ENCODE peak calls at places on chromosomes 2 and 18, in five cellular contexts. X, O, L, M and J are unnamed samples.

GRCh38 chr2:140178224-140178623 is 1398.0 kb upstream of the NXPH2 start:
- DNase-seq in X (no peak), O (no peak), L (no peak), M (no peak), J (no peak)

GRCh38 chr2:238097988-238098853 is 1.9 kb upstream of the ESPNL start:
- DNase-seq in X (no peak), O (peak), L (no peak), M (peak), J (peak)

GRCh38 chr18:31583185-31583854 is 8.4 kb upstream of the TTR start:
- DNase-seq in X (peak), O (no peak), L (no peak), M (no peak), J (no peak)

GRCh38 chr18:74198453-74198852 is 50.1 kb downstream of the TIMM21 start:
- DNase-seq in X (no peak), O (no peak), L (no peak), M (no peak), J (no peak)

GRCh38 chr2:10132043-10132575 is 9.6 kb downstream of the RRM2 start:
- DNase-seq in X (no peak), O (no peak), L (no peak), M (no peak), J (no peak)

GRCh38 chr2:141015339-141016047 is 1115.3 kb downstream of the LRP1B start:
- DNase-seq in X (no peak), O (no peak), L (no peak), M (no peak), J (no peak)

GRCh38 chr2:168697668-168698121 is 104.7 kb upstream of the NOSTRIN start:
- DNase-seq in X (no peak), O (no peak), L (no peak), M (no peak), J (no peak)

GRCh38 chr2:26640331-26640745 is 828 bp downstream of the CIB4 start:
- DNase-seq in X (peak), O (no peak), L (no peak), M (no peak), J (no peak)

GRCh38 chr18:49447810-49448745 is 12.4 kb downstream of the DYM start:
- DNase-seq in X (peak), O (no peak), L (no peak), M (peak), J (peak)

GRCh38 chr2:97712693-97713295 is 582 bp upstream of the ZAP70 start:
- DNase-seq in X (no peak), O (no peak), L (no peak), M (no peak), J (no peak)

GRCh38 chr2:74498500-74499268 is 719 bp downstream of the LBX2 start:
- DNase-seq in X (no peak), O (peak), L (no peak), M (no peak), J (no peak)

GRCh38 chr2:238507836-238508235 is 81.1 kb downstream of the ASB1 start:
- DNase-seq in X (no peak), O (no peak), L (no peak), M (no peak), J (no peak)

GRCh38 chr2:8606649-8607550 is 75.0 kb upstream of the ID2 start:
- DNase-seq in X (no peak), O (no peak), L (no peak), M (no peak), J (no peak)

GRCh38 chr2:152335851-152336102 is 803 bp downstream of the FMNL2 start:
- DNase-seq in X (no peak), O (no peak), L (no peak), M (no peak), J (no peak)

GRCh38 chr2:27261241-27261925 is 1.5 kb downstream of the SLC30A3 start:
- DNase-seq in X (no peak), O (no peak), L (no peak), M (no peak), J (no peak)

GRCh38 chr2:50126077-50126476 is 905.9 kb downstream of the NRXN1 start:
- DNase-seq in X (no peak), O (no peak), L (no peak), M (no peak), J (no peak)

GRCh38 chr2:138059967-138060635 is 95.8 kb downstream of the HNMT start:
- DNase-seq in X (peak), O (no peak), L (no peak), M (peak), J (peak)

GRCh38 chr2:42361728-42362298 is 796 bp upstream of the COX7A2L start:
- DNase-seq in X (no peak), O (no peak), L (no peak), M (no peak), J (no peak)

GRCh38 chr18:3397031-3397750 is 52.8 kb upstream of the TGIF1 start:
- DNase-seq in X (no peak), O (no peak), L (no peak), M (no peak), J (no peak)

GRCh38 chr18:65221115-65221514 is 529.7 kb upstream of the CDH7 start:
- DNase-seq in X (no peak), O (no peak), L (no peak), M (no peak), J (no peak)

GRCh38 chr2:127208313-127208712 is 11.8 kb downstream of the CYP27C1 start:
- DNase-seq in X (no peak), O (peak), L (no peak), M (no peak), J (no peak)

GRCh38 chr2:183543731-183544130 is 419.5 kb downstream of the NUP35 start:
- DNase-seq in X (no peak), O (no peak), L (peak), M (no peak), J (no peak)

GRCh38 chr2:159156834-159157233 is 129.7 kb downstream of the WDSUB1 start:
- DNase-seq in X (peak), O (no peak), L (no peak), M (no peak), J (no peak)
- TF ChIP-seq KDM1A in X (no peak), O (no peak), L (no peak), M (no peak), J (no peak)

GRCh38 chr2:31193066-31193396 is 24.3 kb downstream of the CAPN14 start:
- DNase-seq in X (no peak), O (peak), L (no peak), M (no peak), J (peak)

GRCh38 chr2:31191931-31192330 is 25.4 kb downstream of the CAPN14 start:
- DNase-seq in X (no peak), O (peak), L (no peak), M (no peak), J (no peak)

GRCh38 chr2:31192396-31193065 is 24.8 kb downstream of the CAPN14 start:
- DNase-seq in X (no peak), O (no peak), L (no peak), M (no peak), J (no peak)

GRCh38 chr2:31196622-31197021 is 20.7 kb downstream of the CAPN14 start:
- DNase-seq in X (no peak), O (peak), L (no peak), M (no peak), J (no peak)

DNA sequence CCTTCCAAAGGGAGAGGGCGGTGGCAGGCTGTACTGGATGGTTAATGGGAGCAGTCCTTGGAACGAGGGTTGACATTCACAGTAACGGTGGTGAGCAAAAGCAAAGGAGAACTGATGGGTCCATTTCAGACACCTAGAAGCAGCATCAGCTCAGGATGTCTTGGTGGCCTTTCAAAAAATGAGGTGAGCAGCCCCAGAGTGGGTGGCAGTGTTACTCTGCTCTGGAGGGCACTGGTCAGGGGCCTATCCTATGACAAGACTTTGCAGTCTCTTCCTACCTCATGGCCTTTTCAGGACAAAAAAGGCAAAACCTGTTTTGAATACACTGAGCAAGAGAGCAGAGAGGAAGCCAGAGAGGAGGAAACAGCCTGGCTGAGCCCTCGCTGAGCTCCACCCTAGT is 23.5 kb downstream of the CAPN14 start:
- DNase-seq in X (no peak), O (peak), L (no peak), M (no peak), J (no peak)
- TF ChIP-seq KDM1A in X (no peak), O (no peak), L (no peak), M (no peak), J (no peak)

DNA sequence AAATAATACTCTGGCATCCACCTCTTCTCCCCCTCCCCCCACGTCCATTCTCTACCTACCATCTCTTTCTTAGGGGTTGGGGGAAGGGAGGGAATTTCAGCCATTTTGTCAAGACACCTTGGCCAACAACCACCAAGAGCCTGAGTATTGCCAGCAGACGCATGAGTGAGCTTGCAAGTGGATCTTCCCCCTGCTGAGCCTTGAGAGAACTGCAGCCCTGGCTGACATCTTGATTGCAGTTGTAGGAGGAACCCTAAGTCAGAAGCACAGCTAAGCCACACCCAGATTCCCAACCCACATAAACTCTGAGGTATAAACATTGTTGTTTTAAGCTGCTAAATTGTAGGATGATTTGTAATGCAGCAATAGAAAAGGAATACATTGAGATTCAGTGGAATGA is 165.6 kb downstream of the TMEFF2 start:
- DNase-seq in X (no peak), O (peak), L (no peak), M (no peak), J (peak)
- TF ChIP-seq KDM1A in X (no peak), O (no peak), L (no peak), M (no peak), J (no peak)

GRCh38 chr2:192314800-192315481 is 120.2 kb upstream of the TMEFF2 start:
- DNase-seq in X (no peak), O (no peak), L (no peak), M (no peak), J (no peak)

GRCh38 chr2:192315543-192315942 is 120.8 kb upstream of the TMEFF2 start:
- DNase-seq in X (no peak), O (no peak), L (no peak), M (no peak), J (no peak)

DNA sequence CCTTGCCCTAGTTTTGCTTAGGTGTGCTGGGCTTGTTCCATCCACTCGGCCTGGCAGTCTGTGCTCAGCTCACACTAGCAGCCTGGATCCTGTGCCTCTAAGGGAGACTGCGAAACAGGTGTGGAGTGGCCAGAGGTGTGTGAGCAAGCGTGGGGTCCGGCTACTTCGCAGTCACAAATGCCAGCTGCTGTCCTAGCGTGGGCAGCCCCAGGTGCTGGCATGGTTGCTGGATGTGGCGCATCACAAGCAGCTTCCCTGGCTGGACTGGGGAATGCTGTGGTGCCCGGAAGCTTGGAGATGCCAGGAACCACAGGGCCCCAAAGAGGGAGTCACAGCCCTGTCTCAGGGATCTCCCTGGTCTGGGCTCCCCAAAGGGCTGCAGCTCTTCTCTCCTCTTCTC is 119.0 kb upstream of the TMEFF2 start:
- DNase-seq in X (no peak), O (no peak), L (no peak), M (no peak), J (no peak)
- TF ChIP-seq KDM1A in X (no peak), O (no peak), L (no peak), M (no peak), J (no peak)